ENCODE peak calls at places on chromosome 6, in five cellular contexts. L is frontal cortex, F is gastrocnemius medialis, C is HT1080, H is WTC11. U is an unnamed sample.
A peak's percentile ranks its signal among the peaks of the same experiment; 100 is the strongest.

GRCh38 chr6:20458051-20458894 is 56.6 kb downstream of the E2F3 start:
- DNase-seq in L (no peak), C (no peak), H (no peak), F (no peak), U (no peak)

GRCh38 chr6:54085526-54085925 is 25.7 kb upstream of the MLIP start:
- DNase-seq in L (peak; percentile 5), C (peak; percentile 43), H (no peak), F (peak; percentile 38), U (peak; percentile 49)

GRCh38 chr6:37698264-37699137 is 818 bp upstream of the MDGA1 start:
- DNase-seq in C (no peak), F (no peak), H (peak; percentile 71), L (peak; percentile 56), U (peak; percentile 16)

GRCh38 chr6:4712291-4712690 is 63.9 kb upstream of the CDYL start:
- DNase-seq in F (no peak), C (no peak), L (no peak), H (no peak), U (no peak)

GRCh38 chr6:106547053-106547414 is 82.3 kb downstream of the RTN4IP1 start:
- DNase-seq in F (no peak), C (no peak), L (no peak), H (no peak), U (no peak)

GRCh38 chr6:3471286-3471685 is 14.4 kb upstream of the SLC22A23 start:
- DNase-seq in C (no peak), F (no peak), H (no peak), L (no peak), U (no peak)

GRCh38 chr6:138197570-138197969 is 20.7 kb downstream of the PBOV1 start:
- DNase-seq in H (no peak), C (no peak), L (no peak), F (no peak), U (no peak)

GRCh38 chr6:43013020-43013842 is 515 bp downstream of the MEA1 start:
- DNase-seq in L (no peak), F (no peak), H (no peak), C (no peak), U (peak; percentile 43)

GRCh38 chr6:134621858-134622257 is 303.9 kb upstream of the SGK1 start:
- DNase-seq in L (no peak), H (no peak), C (no peak), F (peak; percentile 54), U (no peak)

GRCh38 chr6:143176090-143177021 is 115.7 kb downstream of the AIG1 start:
- DNase-seq in F (no peak), H (peak; percentile 42), L (no peak), C (peak; percentile 58), U (peak; percentile 99)

GRCh38 chr6:17001188-17001587 is 100.7 kb upstream of the STMND1 start:
- DNase-seq in F (no peak), H (no peak), L (no peak), C (peak; percentile 47), U (peak; percentile 42)

GRCh38 chr6:109606362-109606761 is 84.6 kb downstream of the AK9 start:
- DNase-seq in H (no peak), C (no peak), F (no peak), L (no peak), U (no peak)

GRCh38 chr6:5125152-5126006 is 40.2 kb downstream of the PPP1R3G start:
- DNase-seq in L (no peak), H (no peak), F (no peak), C (peak; percentile 75), U (peak; percentile 51)

GRCh38 chr6:106631356-106631755 is 2.0 kb downstream of the QRSL1 start:
- DNase-seq in L (no peak), H (no peak), C (no peak), F (no peak), U (peak; percentile 31)

U was measured in RPMI7951.